ENCODE peak calls at places on chromosomes 7 and 10, in six cellular contexts. D is GM12865, I is lower lobe of right lung, Y is thoracic aorta, B is A549, W is choroid plexus epithelial cell. O is an unnamed sample.

GRCh38 chr7:151381083-151381332 is 28.8 kb downstream of the WDR86 start:
- DNase-seq in D (peak; percentile 18), I (no peak), Y (no peak), B (no peak), W (no peak), O (peak; percentile 77)

GRCh38 chr7:8305625-8306388 is 43.8 kb upstream of the ICA1 start:
- DNase-seq in D (peak; percentile 11), I (no peak), Y (no peak), B (no peak), W (no peak), O (no peak)

GRCh38 chr7:121085922-121086321 is 97.4 kb downstream of the CPED1 start:
- DNase-seq in D (no peak), I (no peak), Y (no peak), B (no peak), W (peak; percentile 74), O (no peak)

GRCh38 chr10:108496131-108496530 is 1331.6 kb upstream of the SORCS1 start:
- DNase-seq in D (no peak), I (no peak), Y (no peak), B (no peak), W (no peak), O (no peak)

GRCh38 chr7:143884978-143885559 is 16.9 kb downstream of the TCAF1 start:
- DNase-seq in D (peak; percentile 18), I (no peak), Y (no peak), B (no peak), W (peak; percentile 84), O (peak; percentile 89)

GRCh38 chr10:30386801-30387588 is 37.9 kb upstream of the MTPAP start:
- DNase-seq in D (no peak), I (no peak), Y (no peak), B (no peak), W (no peak), O (no peak)

GRCh38 chr10:76033457-76034196 is 602.2 kb downstream of the LRMDA start:
- DNase-seq in D (peak; percentile 5), I (no peak), Y (no peak), B (peak; percentile 84), W (peak; percentile 56), O (no peak)

GRCh38 chr7:134024729-134025128 is 102.4 kb upstream of the LRGUK start:
- DNase-seq in D (no peak), I (no peak), Y (no peak), B (no peak), W (peak; percentile 32), O (no peak)

GRCh38 chr7:152891837-152892236 is 132.3 kb downstream of the ACTR3B start:
- DNase-seq in D (no peak), I (no peak), Y (no peak), B (no peak), W (no peak), O (no peak)

GRCh38 chr7:152896217-152896616 is 136.7 kb downstream of the ACTR3B start:
- DNase-seq in D (no peak), I (no peak), Y (no peak), B (no peak), W (no peak), O (no peak)

GRCh38 chr7:152893801-152894294 is 134.3 kb downstream of the ACTR3B start:
- DNase-seq in D (no peak), I (no peak), Y (no peak), B (no peak), W (no peak), O (no peak)

GRCh38 chr7:152897401-152897800 is 137.8 kb downstream of the ACTR3B start:
- DNase-seq in D (no peak), I (no peak), Y (no peak), B (no peak), W (no peak), O (no peak)

DNA sequence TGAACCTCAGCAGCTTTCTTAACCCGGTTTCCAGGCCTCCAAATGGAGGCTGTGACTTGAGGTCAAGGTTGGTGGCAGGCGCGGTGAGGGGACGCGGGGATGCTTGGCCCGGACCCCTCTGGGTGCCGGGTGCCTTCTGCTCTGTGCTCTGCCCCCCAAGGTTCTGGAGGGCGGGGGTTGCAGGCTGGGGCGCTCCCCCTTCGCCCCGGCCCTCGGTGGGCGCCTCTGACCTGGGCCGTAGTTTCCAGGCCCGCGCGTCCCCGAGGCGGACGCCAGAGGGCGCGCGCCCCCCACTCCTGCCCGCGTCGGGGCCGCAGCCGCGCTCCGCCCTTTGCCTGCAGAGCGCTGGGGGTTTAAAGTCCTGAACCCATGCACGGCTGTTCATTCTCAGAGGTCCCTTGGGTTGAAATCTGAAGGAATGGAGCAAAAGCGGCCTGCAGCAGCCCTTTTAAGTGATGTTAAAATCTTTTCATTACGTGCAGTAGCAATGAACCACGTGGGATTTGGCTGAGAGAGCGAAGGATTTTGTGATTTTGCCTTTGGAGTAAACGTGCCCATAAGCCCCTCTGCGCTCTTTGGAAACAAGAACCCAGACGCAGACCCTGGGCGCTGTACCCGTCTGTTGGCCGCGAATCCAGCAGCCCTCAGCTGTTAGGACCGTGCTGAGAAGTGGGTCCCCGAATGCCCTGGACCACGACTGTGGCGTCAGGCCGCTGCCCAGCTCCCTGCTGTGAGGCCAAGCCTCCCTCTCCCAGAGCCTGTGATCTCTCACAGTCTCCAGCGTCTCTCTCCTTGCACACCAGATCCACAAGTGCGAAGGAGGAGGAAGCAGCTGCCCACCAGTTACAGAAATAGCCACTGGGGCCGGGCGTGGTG is 135.0 kb downstream of the ACTR3B start:
- DNase-seq in D (peak; percentile 8), I (no peak), Y (no peak), B (peak; percentile 60), W (peak; percentile 8), O (peak; percentile 85)
- TF ChIP-seq CTCF in D (peak; percentile 74), I (peak; percentile 67), Y (peak; percentile 30), B (peak; percentile 70), W (peak; percentile 32), O (peak; percentile 90)

GRCh38 chr7:140342732-140343514 is 55.4 kb downstream of the SLC37A3 start:
- DNase-seq in D (peak; percentile 53), I (peak; percentile 69), Y (no peak), B (peak; percentile 16), W (peak; percentile 56), O (no peak)
- TF ChIP-seq CTCF in D (peak; percentile 55), I (peak; percentile 52), Y (no peak), B (peak; percentile 53), W (peak; percentile 64), O (peak; percentile 34)

GRCh38 chr10:60865198-60865783 is 78.7 kb downstream of the RHOBTB1 start:
- DNase-seq in D (no peak), I (no peak), Y (no peak), B (no peak), W (no peak), O (no peak)

GRCh38 chr10:60863796-60864195 is 80.2 kb downstream of the RHOBTB1 start:
- DNase-seq in D (no peak), I (no peak), Y (no peak), B (no peak), W (no peak), O (no peak)

GRCh38 chr10:60862517-60862916 is 81.5 kb downstream of the RHOBTB1 start:
- DNase-seq in D (no peak), I (no peak), Y (no peak), B (no peak), W (no peak), O (no peak)
- TF ChIP-seq CTCF in D (no peak), I (no peak), Y (no peak), B (no peak), W (no peak), O (no peak)

GRCh38 chr10:116080553-116080952 is 192.5 kb downstream of the GFRA1 start:
- DNase-seq in D (no peak), I (no peak), Y (no peak), B (peak; percentile 4), W (peak; percentile 1), O (no peak)
- TF ChIP-seq CTCF in D (no peak), I (no peak), Y (no peak), B (no peak), W (no peak), O (no peak)

GRCh38 chr7:25998499-25998898 is 153.5 kb upstream of the NFE2L3 start:
- DNase-seq in D (no peak), I (no peak), Y (no peak), B (no peak), W (no peak), O (no peak)

GRCh38 chr7:26001662-26002244 is 150.2 kb upstream of the NFE2L3 start:
- DNase-seq in D (no peak), I (no peak), Y (no peak), B (no peak), W (no peak), O (no peak)

GRCh38 chr7:25994433-25994988 is 157.5 kb upstream of the NFE2L3 start:
- DNase-seq in D (no peak), I (no peak), Y (no peak), B (no peak), W (no peak), O (no peak)

GRCh38 chr7:25995216-25995615 is 156.8 kb upstream of the NFE2L3 start:
- DNase-seq in D (no peak), I (no peak), Y (no peak), B (no peak), W (no peak), O (no peak)

GRCh38 chr7:25995893-25996529 is 156.0 kb upstream of the NFE2L3 start:
- DNase-seq in D (no peak), I (no peak), Y (no peak), B (no peak), W (no peak), O (no peak)
- TF ChIP-seq CTCF in D (no peak), I (no peak), Y (no peak), B (no peak), W (peak; percentile 9), O (no peak)

DNA sequence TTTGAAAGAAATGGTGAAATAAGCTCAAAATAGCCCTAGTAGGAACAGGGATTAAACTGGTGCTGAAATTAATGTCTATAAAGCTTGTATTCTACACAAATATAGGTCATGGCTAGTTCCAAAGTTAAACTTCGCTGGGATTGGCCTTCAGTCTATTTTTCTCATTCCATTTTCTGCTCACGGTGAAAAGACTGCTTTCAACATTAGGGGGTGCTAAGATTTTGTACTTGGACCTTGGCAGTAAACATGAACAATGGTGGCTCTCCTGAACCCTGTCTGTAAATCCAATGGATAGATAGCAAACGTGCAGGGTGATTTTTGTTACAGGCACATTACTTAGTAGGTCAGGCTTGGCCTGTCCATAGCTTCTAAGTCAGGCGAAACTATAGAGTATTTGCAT is 36.0 kb upstream of the RSU1 start:
- DNase-seq in D (peak; percentile 16), I (no peak), Y (no peak), B (no peak), W (peak; percentile 83), O (no peak)
- TF ChIP-seq CTCF in D (peak; percentile 9), I (no peak), Y (no peak), B (peak; percentile 53), W (peak; percentile 75), O (peak; percentile 13)

DNA sequence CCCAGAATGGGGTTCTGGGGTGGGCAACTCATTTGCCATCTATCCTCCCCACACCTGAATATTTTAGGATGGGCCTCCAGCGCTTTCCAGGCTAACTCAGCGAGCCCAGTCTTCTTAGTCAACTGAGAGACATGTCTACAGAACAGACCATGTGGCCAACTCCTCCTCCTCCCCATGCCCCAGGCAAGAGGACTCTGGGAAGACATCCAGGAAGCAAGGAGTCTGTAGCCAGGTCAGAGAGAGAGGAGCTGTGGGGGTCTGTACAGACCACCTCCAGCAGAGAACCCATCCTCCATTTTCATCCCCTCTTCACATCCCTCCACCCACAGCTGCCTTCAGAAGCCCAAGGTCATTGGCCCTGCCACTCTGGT is 55.8 kb upstream of the LBX1 start:
- DNase-seq in D (no peak), I (no peak), Y (no peak), B (no peak), W (no peak), O (no peak)
- TF ChIP-seq CTCF in D (no peak), I (no peak), Y (no peak), B (no peak), W (no peak), O (no peak)

O was measured in GM13977.